ENCODE peak calls at places on chromosomes 5 and 9, in eight cellular contexts. Y is stimulated activated CD4-positive, alpha-beta T cell treated with anti-CD3 and anti-CD28 coated beads, Interleukin-2, amount 100 ng/mL, for 24 hours; F is right cardiac atrium; A is smooth muscle cell of the brain vasculature; V is amniotic epithelial cell; O is heart left ventricle; M is stimulated activated CD8-positive, alpha-beta memory T cell treated with anti-CD3 and anti-CD28 coated beads, Interleukin-7, amount 100 ng/mL, for 24 hours; L is activated CD4-positive, alpha-beta T cell treated with anti-CD3 and anti-CD28 coated beads for 48 hours. N is an unnamed sample.

GRCh38 chr9:98373622-98374021 is 118.2 kb upstream of the TBC1D2 start:
- DNase-seq in A (no peak), Y (no peak), L (no peak), O (no peak), F (no peak), V (no peak), M (no peak), N (no peak)

GRCh38 chr9:96203867-96204412 is 98.0 kb downstream of the HSD17B3 start:
- DNase-seq in M (no peak), V (no peak), Y (no peak), A (no peak), F (peak), O (no peak), L (no peak), N (no peak)

GRCh38 chr9:88659126-88659525 is 124.1 kb downstream of the NXNL2 start:
- DNase-seq in V (no peak), F (no peak), A (no peak), L (no peak), Y (no peak), M (no peak), O (no peak), N (no peak)

GRCh38 chr9:131872006-131872405 is 132.1 kb upstream of the RAPGEF1 start:
- DNase-seq in M (no peak), O (no peak), V (no peak), Y (no peak), F (no peak), A (no peak), L (no peak), N (no peak)

GRCh38 chr5:53167836-53168235 is 58.3 kb upstream of the MOCS2 start:
- DNase-seq in L (no peak), V (peak), F (peak), Y (no peak), O (no peak), A (no peak), M (no peak), N (peak)

GRCh38 chr5:116013207-116013777 is 19.0 kb upstream of the ARL14EPL start:
- DNase-seq in F (no peak), Y (no peak), A (no peak), M (no peak), V (peak), L (no peak), O (no peak), N (no peak)

GRCh38 chr9:84677080-84677479 is 7.6 kb downstream of the NTRK2 start:
- DNase-seq in Y (no peak), M (no peak), A (no peak), O (no peak), V (no peak), L (no peak), F (no peak), N (no peak)

GRCh38 chr5:22736443-22736842 is 116.7 kb downstream of the CDH12 start:
- DNase-seq in O (no peak), L (no peak), V (no peak), Y (no peak), A (no peak), M (no peak), F (no peak), N (no peak)

GRCh38 chr5:172280937-172281336 is 2.6 kb downstream of the UBTD2 start:
- DNase-seq in L (no peak), O (no peak), A (no peak), F (no peak), M (no peak), Y (no peak), V (no peak), N (no peak)

GRCh38 chr9:34254141-34254913 is 74.7 kb downstream of the KIF24 start:
- DNase-seq in V (peak), O (peak), Y (no peak), F (peak), M (no peak), A (no peak), L (no peak), N (no peak)

GRCh38 chr5:149129181-149129580 is 12.1 kb upstream of the ABLIM3 start:
- DNase-seq in A (no peak), M (no peak), O (no peak), V (peak), L (no peak), F (no peak), Y (no peak), N (no peak)